ENCODE peak calls at places on chromosomes 12 and 14, in four cellular contexts. Z is trophoblast cell, M is IMR-90, U is neuronal stem cell. R is an unnamed sample.

GRCh38 chr14:22084393-22085281 is 411.0 kb upstream of the OR4E1 start:
- DNase-seq in Z (peak), M (peak), U (peak), R (no peak)

GRCh38 chr14:75381642-75382041 is 46.2 kb upstream of the JDP2 start:
- DNase-seq in Z (no peak), M (no peak), U (no peak), R (no peak)

GRCh38 chr12:117907108-117907689 is 61.6 kb downstream of the KSR2 start:
- DNase-seq in Z (peak), M (no peak), U (no peak), R (no peak)

GRCh38 chr12:51871918-51872688 is 15.8 kb upstream of the ANKRD33 start:
- DNase-seq in Z (no peak), M (no peak), U (no peak), R (no peak)

GRCh38 chr14:94558842-94559241 is 2.4 kb upstream of the SERPINA4 start:
- DNase-seq in Z (peak), M (no peak), U (no peak), R (no peak)

GRCh38 chr14:93832076-93832475 is 43.8 kb upstream of the PRIMA1 start:
- DNase-seq in Z (no peak), M (no peak), U (no peak), R (no peak)

GRCh38 chr12:6182279-6182898 is 17.8 kb upstream of the CD9 start:
- DNase-seq in Z (peak), M (peak), U (no peak), R (no peak)

GRCh38 chr14:81256289-81256960 is 35.7 kb upstream of the GTF2A1 start:
- DNase-seq in Z (no peak), M (no peak), U (no peak), R (no peak)

GRCh38 chr12:97680751-97681150 is 218.1 kb downstream of the RMST start:
- DNase-seq in Z (no peak), M (no peak), U (no peak), R (no peak)

GRCh38 chr14:38079268-38079667 is 128.4 kb upstream of the SSTR1 start:
- DNase-seq in Z (no peak), M (peak), U (no peak), R (no peak)

GRCh38 chr14:67908061-67908767 is 88.6 kb downstream of the RAD51B start:
- DNase-seq in Z (no peak), M (peak), U (no peak), R (no peak)

GRCh38 chr12:66648336-66648735 is 30.5 kb downstream of the GRIP1 start:
- DNase-seq in Z (no peak), M (peak), U (no peak), R (no peak)

GRCh38 chr14:81062816-81063215 is 107.4 kb downstream of the TSHR start:
- DNase-seq in Z (peak), M (peak), U (no peak), R (peak)

GRCh38 chr12:78403681-78404080 is 460.9 kb upstream of the SYT1 start:
- DNase-seq in Z (peak), M (peak), U (no peak), R (no peak)

GRCh38 chr12:97380440-97380839 is 82.2 kb upstream of the RMST start:
- DNase-seq in Z (no peak), M (no peak), U (no peak), R (no peak)

GRCh38 chr12:115451785-115452736 is 768.1 kb upstream of the TBX3 start:
- DNase-seq in Z (peak), M (peak), U (peak), R (no peak)
- H4K8ac ChIP-seq in Z (peak), M (peak), U (no peak), R (no peak)

DNA sequence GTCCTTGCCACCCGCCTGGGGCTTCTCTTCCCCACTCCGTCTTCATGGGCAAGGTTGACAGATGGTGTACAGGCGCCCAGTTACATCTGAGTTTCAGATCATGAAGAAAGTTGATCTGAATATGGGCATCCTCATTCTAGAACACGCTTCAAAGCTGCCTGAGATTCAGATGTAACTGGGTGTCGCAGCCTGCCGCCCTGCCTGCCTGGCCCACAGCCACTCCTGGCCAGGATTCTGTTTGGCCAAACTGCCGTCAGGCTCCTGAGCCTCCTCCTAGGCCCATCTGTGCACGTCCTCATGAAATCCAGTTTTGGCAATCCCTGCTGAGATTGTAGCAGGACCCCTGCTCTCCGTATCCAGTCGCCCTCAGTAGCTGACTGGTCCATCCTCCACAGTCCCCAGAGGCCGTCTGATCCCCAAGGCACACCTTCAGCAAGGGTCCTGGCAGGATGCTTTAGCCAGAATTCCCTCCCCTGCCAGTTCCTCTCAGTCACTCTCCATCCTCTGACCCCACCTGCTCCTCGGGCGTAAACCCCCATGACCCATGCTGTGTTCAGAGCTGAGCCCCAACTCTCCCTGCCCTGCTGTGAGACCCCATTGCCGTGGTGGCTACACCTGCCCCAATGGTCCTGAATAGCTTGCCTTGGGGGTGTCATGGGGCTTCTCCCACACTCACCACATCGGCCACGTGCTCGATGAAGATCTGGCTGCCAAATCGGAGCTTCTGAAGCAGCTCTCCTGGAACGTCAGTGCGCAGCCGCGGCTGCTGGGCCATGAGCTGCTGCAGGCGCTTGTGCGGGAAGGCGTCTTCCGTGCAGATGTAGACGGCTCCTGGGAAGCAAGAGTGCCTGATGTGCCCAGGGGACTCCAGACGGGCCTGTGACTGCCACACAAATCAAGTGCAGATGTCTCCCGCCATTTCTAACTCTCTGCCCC is 12.5 kb downstream of the XRCC3 start:
- DNase-seq in Z (no peak), M (no peak), U (no peak), R (no peak)
- H4K8ac ChIP-seq in Z (no peak), M (no peak), U (no peak), R (peak)

DNA sequence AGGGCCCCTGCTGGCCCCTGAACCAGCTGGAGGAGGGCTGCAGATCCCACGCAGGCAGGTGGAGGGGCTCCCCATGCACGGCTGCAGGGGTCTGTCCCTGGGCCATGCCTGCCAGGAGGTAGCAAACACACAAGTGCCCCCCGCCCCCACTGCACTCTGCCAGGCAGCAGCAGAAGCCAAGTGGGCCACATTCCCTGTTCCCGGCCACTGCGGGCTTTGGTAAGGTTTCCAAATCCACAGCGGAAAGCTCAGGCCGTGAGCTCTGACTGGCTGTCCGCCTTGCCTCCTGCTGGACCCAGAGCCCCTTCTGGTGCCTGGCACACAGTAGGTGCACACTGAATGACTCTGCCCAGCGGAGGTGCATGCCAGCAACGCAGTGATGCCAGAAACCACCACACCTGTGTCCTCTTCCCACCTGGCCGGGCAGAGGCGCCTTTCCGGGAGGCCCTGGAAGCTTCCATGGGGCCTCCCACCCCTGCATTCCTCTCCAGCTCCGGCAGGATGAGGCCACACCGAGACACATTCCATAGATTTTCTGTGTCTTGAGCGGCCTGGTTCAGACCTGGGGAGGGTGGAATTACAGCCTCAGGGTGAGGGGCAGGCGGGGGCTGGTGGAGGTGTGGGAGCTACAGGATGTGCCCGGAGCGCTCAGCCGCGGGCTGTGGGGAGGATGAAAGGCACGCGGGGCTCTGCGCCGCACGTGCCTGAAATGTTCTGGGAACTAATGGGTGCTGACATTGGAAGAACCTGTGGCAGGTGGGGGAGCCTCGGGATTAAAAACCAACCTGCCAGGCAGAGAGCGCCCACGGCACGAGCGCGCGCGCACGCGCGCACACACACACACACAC is 67.0 kb downstream of the NCOR2 start:
- DNase-seq in Z (peak), M (peak), U (peak), R (peak)
- H4K8ac ChIP-seq in Z (peak), M (no peak), U (no peak), R (no peak)

DNA sequence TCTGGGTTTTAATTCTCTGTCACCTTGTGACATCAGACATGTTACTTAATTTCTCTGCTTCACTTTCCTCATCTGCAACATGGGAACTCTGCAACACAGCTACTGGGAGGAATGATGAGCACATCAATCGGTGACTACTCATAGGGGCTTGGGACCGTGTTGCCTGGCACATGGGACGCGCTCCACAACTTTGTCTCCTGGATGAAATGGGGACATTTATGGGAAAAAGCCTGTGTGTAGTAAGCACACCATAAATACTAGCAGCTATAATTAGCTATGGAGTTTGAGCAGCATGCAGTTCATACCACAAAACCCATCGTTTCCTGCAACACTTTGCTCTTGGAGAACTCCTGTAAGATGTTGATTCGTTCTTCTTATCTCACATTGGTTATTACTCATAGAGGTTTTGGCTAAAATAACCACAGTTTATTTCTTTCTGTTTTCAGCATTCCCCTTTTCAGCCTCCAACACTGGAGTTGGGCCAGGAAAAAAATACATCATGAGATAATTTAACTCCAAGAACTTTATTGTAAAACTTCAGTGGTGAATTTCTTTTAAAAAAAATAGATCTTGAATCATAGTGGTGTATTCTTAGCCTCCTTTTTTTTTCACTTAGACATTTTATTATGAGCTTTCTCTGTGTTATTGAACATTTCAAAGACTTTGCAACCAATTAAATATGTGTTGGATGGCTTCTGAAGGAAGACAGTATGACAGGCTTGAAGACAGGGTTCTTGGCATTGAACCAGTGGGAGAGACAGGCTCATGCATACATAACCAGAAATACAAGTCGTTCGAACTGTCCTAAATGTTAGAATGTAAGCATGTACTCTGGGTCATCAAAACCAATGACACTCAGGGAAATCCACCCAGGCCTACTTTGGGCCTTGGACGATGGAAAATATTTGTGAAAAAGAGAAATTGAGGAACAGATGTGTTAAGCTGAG is 72.7 kb downstream of the RIN3 start:
- DNase-seq in Z (peak), M (peak), U (no peak), R (no peak)
- H4K8ac ChIP-seq in Z (no peak), M (peak), U (no peak), R (no peak)

DNA sequence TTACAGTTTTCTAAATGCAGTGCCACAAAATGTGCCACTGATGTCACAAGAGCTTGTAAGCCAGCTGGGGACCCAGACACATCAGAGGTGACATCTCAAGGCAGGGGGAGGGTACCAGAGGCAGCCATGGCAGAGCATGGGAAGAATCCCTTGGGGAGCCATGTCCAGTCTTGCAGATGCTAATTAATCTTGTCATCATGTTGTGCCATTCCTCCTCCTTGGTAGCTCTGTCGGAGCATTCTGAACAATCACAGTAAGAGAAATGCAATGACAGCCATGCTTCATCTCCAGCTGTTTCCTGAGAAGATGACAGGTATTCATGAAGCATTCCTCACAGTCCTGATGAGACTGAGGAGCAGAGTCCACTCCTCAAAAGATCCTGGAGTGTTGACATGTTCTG is 287.9 kb downstream of the RPAP3 start:
- DNase-seq in Z (no peak), M (no peak), U (no peak), R (no peak)
- H4K8ac ChIP-seq in Z (no peak), M (no peak), U (no peak), R (no peak)

DNA sequence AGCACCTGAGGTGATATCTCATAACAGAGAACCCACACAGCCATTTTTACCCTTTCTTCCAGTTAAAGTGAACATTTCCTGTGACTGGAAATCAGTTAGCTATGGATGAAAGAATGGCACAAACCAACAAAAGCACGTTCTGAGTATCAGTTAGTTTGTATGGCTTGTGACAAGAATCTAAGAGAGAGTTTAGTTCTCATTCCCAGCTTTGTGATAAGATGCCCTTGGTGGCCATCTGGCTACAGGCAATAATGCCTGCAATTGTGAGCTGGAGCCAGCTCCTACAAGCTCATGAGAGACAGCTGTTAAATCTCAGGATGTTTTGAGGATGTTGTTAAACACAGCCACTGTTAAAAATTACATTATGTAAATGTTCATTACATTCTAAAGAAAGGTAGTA is 122.0 kb upstream of the FRMD6 start:
- DNase-seq in Z (no peak), M (no peak), U (no peak), R (no peak)
- H4K8ac ChIP-seq in Z (no peak), M (peak), U (no peak), R (no peak)

DNA sequence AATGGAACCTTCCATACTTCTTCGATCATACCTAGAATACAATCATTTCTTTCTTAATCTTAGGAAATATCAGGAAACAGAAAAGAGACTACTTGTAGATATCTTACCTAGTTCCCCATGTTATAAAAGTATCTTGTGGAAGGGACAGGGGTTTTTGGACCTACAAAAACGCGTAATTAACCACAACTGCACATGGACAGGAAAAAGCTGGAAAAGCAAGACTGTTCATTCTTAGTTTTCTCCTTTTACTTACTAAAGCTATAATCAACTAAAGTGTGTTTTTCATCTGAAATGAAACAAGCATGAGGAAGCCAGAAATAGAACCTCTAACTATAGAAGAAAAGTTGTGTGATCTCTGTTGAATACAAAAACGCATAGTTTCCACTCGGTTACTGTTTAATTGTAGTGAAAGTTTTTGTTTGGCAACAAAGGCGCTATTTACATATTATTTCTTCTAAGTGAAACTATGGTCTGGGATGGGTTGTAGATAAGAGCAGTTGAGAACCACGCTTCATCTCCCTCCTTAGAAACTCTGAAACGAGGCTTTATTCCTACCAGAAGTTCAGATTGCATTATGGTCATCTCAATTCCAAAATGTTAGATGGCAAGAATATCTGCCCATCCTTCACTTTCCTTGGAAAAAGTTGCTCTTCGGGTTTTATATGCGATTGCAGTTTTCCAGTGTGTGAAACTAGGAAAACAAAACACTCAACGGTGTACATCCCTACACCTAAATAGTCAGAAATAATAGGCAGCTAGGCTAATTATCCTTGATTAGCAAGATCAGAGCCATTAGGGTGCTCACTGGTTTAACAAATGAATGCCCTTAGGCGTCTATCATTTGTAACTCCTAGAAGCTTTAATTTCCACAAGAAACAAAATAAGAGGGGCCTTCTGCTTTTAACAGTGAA is 1.1 kb downstream of the BCAT1 start:
- DNase-seq in Z (peak), M (no peak), U (no peak), R (no peak)
- H4K8ac ChIP-seq in Z (no peak), M (peak), U (no peak), R (peak)

R was measured in H1.